ENCODE peak calls at places on chromosomes 12 and 14, in ten cellular contexts. W is GM10248; B is LoVo; N is DMS79; I is stomach; X is left colon; T is LHCN-M2; P is C1 segment of cervical spinal cord; M is activated CD4-positive, alpha-beta T cell treated with anti-CD3 and anti-CD28 coated beads, Interleukin-2, amount 10 ng/mL, durations not matched to agents 7 days and 5 days; L is Kasumi-1. V is an unnamed sample.

GRCh38 chr12:62522984-62523383 is 56.4 kb downstream of the MON2 start:
- DNase-seq in W (peak), B (no peak), N (peak), I (no peak), X (no peak), T (peak), P (no peak), M (no peak), L (peak), V (no peak)

GRCh38 chr12:82635263-82635662 is 51.4 kb upstream of the TMTC2 start:
- DNase-seq in W (no peak), B (peak), N (no peak), I (no peak), X (no peak), T (peak), P (no peak), M (no peak), L (no peak), V (no peak)

GRCh38 chr12:30643366-30643765 is 52.3 kb downstream of the IPO8 start:
- DNase-seq in W (no peak), B (no peak), N (no peak), I (no peak), X (no peak), T (peak), P (no peak), M (no peak), L (no peak), V (no peak)

GRCh38 chr14:101966742-101967141 is 2.4 kb downstream of the DYNC1H1 start:
- DNase-seq in W (no peak), B (no peak), N (no peak), I (no peak), X (no peak), T (no peak), P (no peak), M (no peak), L (no peak), V (no peak)

GRCh38 chr12:92796650-92797049 is 93.9 kb downstream of the PLEKHG7 start:
- DNase-seq in W (no peak), B (no peak), N (no peak), I (no peak), X (no peak), T (no peak), P (no peak), M (no peak), L (no peak), V (no peak)

GRCh38 chr12:89354630-89354931 is 2.3 kb upstream of the DUSP6 start:
- DNase-seq in W (peak), B (no peak), N (peak), I (no peak), X (no peak), T (no peak), P (no peak), M (no peak), L (peak), V (no peak)

GRCh38 chr12:10027311-10028099 is 3.0 kb upstream of the CLEC9A start:
- DNase-seq in W (no peak), B (no peak), N (no peak), I (no peak), X (no peak), T (peak), P (no peak), M (no peak), L (peak), V (no peak)

GRCh38 chr12:38588618-38589309 is 272.2 kb downstream of the ALG10B start:
- DNase-seq in W (no peak), B (no peak), N (no peak), I (no peak), X (no peak), T (no peak), P (no peak), M (no peak), L (no peak), V (no peak)

GRCh38 chr14:28759056-28759657 is 7.4 kb upstream of the FOXG1 start:
- DNase-seq in W (no peak), B (no peak), N (no peak), I (no peak), X (no peak), T (no peak), P (no peak), M (no peak), L (no peak), V (no peak)

GRCh38 chr14:34103176-34103575 is 152.3 kb upstream of the EGLN3 start:
- DNase-seq in W (no peak), B (no peak), N (no peak), I (no peak), X (no peak), T (no peak), P (no peak), M (no peak), L (no peak), V (no peak)

GRCh38 chr12:10358131-10358530 is 31.7 kb downstream of the KLRK1 start:
- DNase-seq in W (no peak), B (no peak), N (no peak), I (no peak), X (no peak), T (no peak), P (no peak), M (no peak), L (no peak), V (no peak)

GRCh38 chr12:51887476-51888315 is at the start of gene ANKRD33:
- DNase-seq in W (peak), B (peak), N (no peak), I (peak), X (no peak), T (no peak), P (no peak), M (no peak), L (no peak), V (no peak)

GRCh38 chr12:4157122-4157521 is 116.4 kb upstream of the CCND2 start:
- DNase-seq in W (no peak), B (no peak), N (no peak), I (no peak), X (no peak), T (no peak), P (no peak), M (no peak), L (no peak), V (no peak)

GRCh38 chr12:31353730-31354708 is 28.1 kb upstream of the SINHCAF start:
- DNase-seq in W (peak), B (no peak), N (peak), I (no peak), X (no peak), T (no peak), P (peak), M (no peak), L (no peak), V (no peak)

GRCh38 chr12:67764946-67765619 is 116.5 kb downstream of the DYRK2 start:
- DNase-seq in W (no peak), B (no peak), N (peak), I (no peak), X (no peak), T (no peak), P (no peak), M (no peak), L (no peak), V (no peak)

GRCh38 chr14:58738189-58738836 is 100.6 kb downstream of the DACT1 start:
- DNase-seq in W (no peak), B (no peak), N (no peak), I (no peak), X (no peak), T (peak), P (no peak), M (no peak), L (no peak), V (no peak)

V was measured in mucosa of gallbladder.